ENCODE peak calls at places on chromosome 18, in four cellular contexts. A, P, Y and W are unnamed samples.

GRCh38 chr18:49612515-49613033 is 50.7 kb downstream of the LIPG start:
- DNase-seq in P (no peak), Y (peak), A (no peak), W (peak)

GRCh38 chr18:64438178-64438577 is 289.3 kb upstream of the LINC00305 start:
- DNase-seq in Y (no peak), A (no peak), P (no peak), W (no peak)

GRCh38 chr18:45708831-45709230 is 15.2 kb upstream of the SLC14A1 start:
- DNase-seq in Y (no peak), P (no peak), A (no peak), W (no peak)

GRCh38 chr18:35311506-35311905 is 21.5 kb upstream of the ZSCAN30 start:
- DNase-seq in Y (no peak), P (no peak), A (no peak), W (no peak)

GRCh38 chr18:44848931-44849330 is 168.2 kb downstream of the SETBP1 start:
- DNase-seq in P (no peak), Y (no peak), A (no peak), W (no peak)

GRCh38 chr18:46283895-46284295 is 179.7 kb downstream of the HAUS1 start:
- DNase-seq in P (no peak), A (no peak), Y (no peak), W (no peak)

GRCh38 chr18:61502472-61502871 is 169.2 kb downstream of the CDH20 start:
- DNase-seq in A (peak), Y (peak), P (peak), W (no peak)

GRCh38 chr18:60905699-60906098 is 427.5 kb upstream of the CDH20 start:
- DNase-seq in Y (no peak), A (no peak), P (no peak), W (no peak)

GRCh38 chr18:48540329-48541025 is 1.6 kb downstream of the CTIF start:
- DNase-seq in Y (no peak), P (peak), A (peak), W (peak)

GRCh38 chr18:26448714-26449159 is 99.6 kb downstream of the KCTD1 start:
- DNase-seq in A (no peak), Y (no peak), P (no peak), W (no peak)

GRCh38 chr18:72201032-72201431 is 343.1 kb downstream of the CBLN2 start:
- DNase-seq in A (no peak), P (no peak), Y (no peak), W (no peak)

GRCh38 chr18:21602302-21602592 is 1.7 kb upstream of the ESCO1 start:
- DNase-seq in Y (no peak), P (no peak), A (no peak), W (no peak)

GRCh38 chr18:6022840-6023239 is 127.5 kb upstream of the TMEM200C start:
- DNase-seq in Y (no peak), A (no peak), P (no peak), W (peak)

GRCh38 chr18:35328868-35329267 is 15.4 kb downstream of the ZNF24 start:
- DNase-seq in Y (no peak), P (no peak), A (no peak), W (no peak)

GRCh38 chr18:26919656-26920055 is 54.1 kb upstream of the AQP4 start:
- DNase-seq in Y (no peak), P (no peak), A (no peak), W (no peak)

GRCh38 chr18:55585586-55586521 is 2.1 kb downstream of the TCF4 start:
- DNase-seq in A (no peak), Y (no peak), P (no peak), W (no peak)

GRCh38 chr18:44830551-44830950 is 149.9 kb downstream of the SETBP1 start:
- DNase-seq in Y (no peak), A (no peak), P (no peak), W (no peak)

GRCh38 chr18:644395-645004 is 13.0 kb upstream of the TYMS start:
- DNase-seq in A (peak), P (no peak), Y (peak), W (no peak)

GRCh38 chr18:919078-919477 is 14.4 kb downstream of the ADCYAP1 start:
- DNase-seq in Y (no peak), A (no peak), P (no peak), W (no peak)

GRCh38 chr18:59751186-59751585 is 54.0 kb upstream of the CCBE1 start:
- DNase-seq in A (no peak), Y (no peak), P (no peak), W (no peak)

GRCh38 chr18:420661-421060 is 79.8 kb downstream of the COLEC12 start:
- DNase-seq in A (no peak), Y (no peak), P (no peak), W (no peak)

GRCh38 chr18:32777049-32777448 is 4.2 kb upstream of the KLHL14 start:
- DNase-seq in P (no peak), A (peak), Y (no peak), W (no peak)

GRCh38 chr18:13254971-13255927 is 36.7 kb downstream of the LDLRAD4 start:
- DNase-seq in P (no peak), A (no peak), Y (no peak), W (no peak)

GRCh38 chr18:8468911-8469310 is 140.3 kb upstream of the RAB12 start:
- DNase-seq in A (no peak), Y (no peak), P (no peak), W (peak)

GRCh38 chr18:49020621-49021021 is 69.9 kb upstream of the SMAD7 start:
- DNase-seq in P (no peak), A (no peak), Y (no peak), W (no peak)

GRCh38 chr18:66646622-66647021 is 42.7 kb upstream of the CDH19 start:
- DNase-seq in A (no peak), P (no peak), Y (no peak), W (no peak)

GRCh38 chr18:63999871-64000270 is 30.0 kb downstream of the SERPINB8 start:
- DNase-seq in A (no peak), Y (no peak), P (no peak), W (no peak)

GRCh38 chr18:35481960-35482366 is 15.8 kb downstream of the INO80C start:
- DNase-seq in Y (no peak), P (no peak), A (peak), W (no peak)

GRCh38 chr18:21747764-21748693 is 7.4 kb downstream of the MIB1 start:
- DNase-seq in P (no peak), A (no peak), Y (no peak), W (no peak)

GRCh38 chr18:21163647-21164625 is 52.3 kb upstream of the ROCK1 start:
- DNase-seq in Y (no peak), P (no peak), A (no peak), W (no peak)

GRCh38 chr18:23588836-23589560 is 2.7 kb upstream of the NPC1 start:
- DNase-seq in Y (no peak), A (peak), P (no peak), W (no peak)

GRCh38 chr18:7370812-7371211 is 139.9 kb downstream of the LRRC30 start:
- DNase-seq in A (no peak), P (no peak), Y (no peak), W (no peak)

GRCh38 chr18:10261315-10262276 is 192.8 kb upstream of the APCDD1 start:
- DNase-seq in Y (no peak), A (no peak), P (no peak), W (no peak)

GRCh38 chr18:10266236-10266585 is 188.2 kb upstream of the APCDD1 start:
- DNase-seq in P (no peak), A (no peak), Y (no peak), W (no peak)

GRCh38 chr18:10269226-10269625 is 185.2 kb upstream of the APCDD1 start:
- DNase-seq in Y (no peak), P (no peak), A (no peak), W (no peak)

GRCh38 chr18:10264260-10264659 is 190.2 kb upstream of the APCDD1 start:
- DNase-seq in A (no peak), Y (no peak), P (no peak), W (no peak)

DNA sequence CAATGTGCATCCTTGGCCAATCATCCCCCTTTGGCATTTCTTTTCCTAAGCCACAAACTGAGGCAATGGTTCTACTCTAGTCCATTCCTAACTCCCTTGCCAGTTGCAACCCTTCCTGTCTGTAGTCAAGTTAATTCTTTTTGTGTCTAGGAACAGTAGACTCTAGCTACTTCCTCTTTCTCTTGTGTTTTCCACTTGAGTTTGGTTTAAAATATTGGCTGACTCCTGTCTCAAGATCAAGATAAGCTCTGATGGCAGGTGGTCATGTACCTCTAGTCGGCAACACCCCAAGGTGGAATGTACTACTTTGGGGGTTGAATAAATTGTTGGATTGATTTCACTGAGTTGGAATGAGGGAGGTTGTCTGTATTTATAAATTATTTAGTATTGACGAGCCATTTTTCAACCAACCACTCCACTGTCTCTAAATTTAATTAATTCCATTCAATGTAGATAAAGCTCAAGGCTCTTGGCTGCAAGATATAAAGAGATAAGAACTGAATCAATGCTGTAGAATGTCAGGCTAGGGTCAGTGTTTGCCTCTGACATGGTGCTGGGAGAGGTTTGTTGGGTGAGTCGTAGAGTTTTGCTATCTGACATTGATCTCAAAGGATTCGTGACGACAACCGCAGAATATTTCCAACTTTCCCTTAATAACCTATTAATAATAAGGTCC is 188.7 kb upstream of the APCDD1 start:
- DNase-seq in P (no peak), Y (no peak), A (no peak), W (no peak)
- TF ChIP-seq TAF1 in P (no peak), Y (no peak), A (no peak), W (no peak)

GRCh38 chr18:76350134-76351025 is 144.7 kb downstream of the ZNF516 start:
- DNase-seq in P (no peak), A (no peak), Y (no peak), W (no peak)

GRCh38 chr18:76353500-76353899 is 141.5 kb downstream of the ZNF516 start:
- DNase-seq in P (no peak), Y (no peak), A (no peak), W (no peak)

GRCh38 chr18:76353046-76353445 is 142.0 kb downstream of the ZNF516 start:
- DNase-seq in P (no peak), A (no peak), Y (no peak), W (no peak)

GRCh38 chr18:76354348-76354747 is 140.7 kb downstream of the ZNF516 start:
- DNase-seq in Y (no peak), P (no peak), A (no peak), W (no peak)

DNA sequence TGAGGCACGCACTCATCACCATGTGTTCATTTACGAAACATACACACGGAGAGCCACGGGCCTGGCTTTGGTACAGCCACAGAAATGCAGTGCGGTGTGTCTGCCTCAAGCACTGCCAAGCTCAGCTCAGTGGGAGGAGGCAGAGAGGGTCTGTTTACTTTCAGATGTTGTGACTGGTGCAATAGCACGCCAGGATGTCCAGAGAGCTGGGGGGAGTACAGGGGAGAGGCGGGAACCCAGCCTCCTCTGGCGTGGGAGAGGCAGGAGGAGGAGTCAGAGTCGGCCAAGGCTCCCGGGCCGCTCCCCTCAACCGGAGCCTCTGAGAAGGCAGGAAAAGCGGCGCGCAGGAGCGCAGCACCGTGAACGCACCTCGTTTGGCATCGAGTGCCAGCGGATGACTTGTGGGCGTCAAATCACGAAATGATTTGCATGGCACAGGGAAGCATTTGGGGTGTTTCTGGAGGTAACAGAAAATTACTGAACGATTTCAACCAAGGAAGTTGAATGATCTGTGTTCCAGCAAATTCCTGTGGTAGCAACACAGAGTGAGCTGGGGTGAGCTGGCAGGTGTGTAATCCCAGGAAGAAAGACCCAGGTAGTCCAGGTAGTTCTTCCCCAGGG is 143.0 kb downstream of the ZNF516 start:
- DNase-seq in Y (no peak), P (no peak), A (peak), W (no peak)
- TF ChIP-seq ZNF274 in Y (no peak), P (no peak), A (no peak), W (no peak)

GRCh38 chr18:14963246-14963645 is 215.3 kb downstream of the ANKRD30B start:
- DNase-seq in Y (no peak), P (no peak), A (no peak), W (no peak)

GRCh38 chr18:14964002-14964401 is 216.0 kb downstream of the ANKRD30B start:
- DNase-seq in P (no peak), Y (no peak), A (no peak), W (peak)

GRCh38 chr18:14959550-14959949 is 211.6 kb downstream of the ANKRD30B start:
- DNase-seq in A (no peak), Y (no peak), P (no peak), W (no peak)

GRCh38 chr18:14962626-14963025 is 214.7 kb downstream of the ANKRD30B start:
- DNase-seq in Y (no peak), P (no peak), A (no peak), W (peak)

GRCh38 chr18:14961991-14962390 is 214.0 kb downstream of the ANKRD30B start:
- DNase-seq in P (no peak), Y (no peak), A (no peak), W (no peak)
- TF ChIP-seq TAF1 in P (no peak), Y (no peak), A (no peak), W (no peak)

GRCh38 chr18:57122906-57123510 is 23.9 kb upstream of the BOD1L2 start:
- DNase-seq in Y (no peak), P (no peak), A (no peak), W (no peak)
- TF ChIP-seq ZNF274 in Y (no peak), P (no peak), A (no peak), W (no peak)

GRCh38 chr18:79736230-79736629 is 56.6 kb downstream of the CTDP1 start:
- DNase-seq in P (no peak), Y (no peak), A (no peak), W (no peak)

GRCh38 chr18:79735071-79735980 is 55.7 kb downstream of the CTDP1 start:
- DNase-seq in Y (no peak), P (no peak), A (no peak), W (no peak)

GRCh38 chr18:79732721-79733025 is 53.1 kb downstream of the CTDP1 start:
- DNase-seq in A (no peak), P (no peak), Y (no peak), W (no peak)

GRCh38 chr18:79733135-79733609 is 53.6 kb downstream of the CTDP1 start:
- DNase-seq in P (no peak), Y (no peak), A (no peak), W (no peak)

GRCh38 chr18:79733996-79734770 is 54.6 kb downstream of the CTDP1 start:
- DNase-seq in Y (no peak), A (no peak), P (no peak), W (no peak)
- TF ChIP-seq TAF1 in Y (no peak), A (no peak), P (no peak), W (no peak)